ENCODE peak calls at places on chromosomes 5 and 9, in eight cellular contexts. Z is WTC11, D is HTR-8/SVneo, Y is OCI-LY7, O is T-helper 1 cell, G is cardiac muscle cell, K is NCI-H460, F is HCT116. P is an unnamed sample.

GRCh38 chr5:78569441-78569840 is 79.1 kb downstream of the LHFPL2 start:
- DNase-seq in Z (no peak), D (no peak), Y (no peak), O (no peak), G (peak; percentile 97), K (no peak), F (no peak), P (no peak)

GRCh38 chr9:69324549-69325401 is at the start of gene ENTREP1:
- DNase-seq in Z (peak; percentile 75), D (peak; percentile 29), Y (no peak), O (no peak), G (peak; percentile 86), K (peak; percentile 40), F (peak; percentile 24), P (peak; percentile 77)

GRCh38 chr9:121937248-121937647 is 155.9 kb downstream of the TTLL11 start:
- DNase-seq in Z (no peak), D (no peak), Y (peak; percentile 36), O (no peak), G (no peak), K (no peak), F (no peak), P (no peak)

GRCh38 chr9:20754556-20754955 is 70.5 kb downstream of the FOCAD start:
- DNase-seq in Z (no peak), D (no peak), Y (no peak), O (no peak), G (no peak), K (no peak), F (no peak), P (no peak)

GRCh38 chr5:101278011-101278687 is 375.1 kb upstream of the ST8SIA4 start:
- DNase-seq in Z (no peak), D (no peak), Y (no peak), O (no peak), G (no peak), K (no peak), F (no peak), P (peak; percentile 4)

GRCh38 chr5:85591311-85591710 is 1026.4 kb upstream of the COX7C start:
- DNase-seq in Z (no peak), D (no peak), Y (no peak), O (no peak), G (no peak), K (no peak), F (no peak), P (no peak)

GRCh38 chr5:159864885-159865622 is 51.2 kb upstream of the ADRA1B start:
- DNase-seq in Z (no peak), D (no peak), Y (no peak), O (no peak), G (no peak), K (no peak), F (no peak), P (no peak)

GRCh38 chr9:14056235-14056930 is 257.6 kb downstream of the NFIB start:
- DNase-seq in Z (no peak), D (no peak), Y (no peak), O (no peak), G (peak; percentile 15), K (no peak), F (no peak), P (no peak)

GRCh38 chr5:95916687-95917085 is 45.0 kb downstream of the ELL2 start:
- DNase-seq in Z (no peak), D (no peak), Y (no peak), O (no peak), G (no peak), K (no peak), F (no peak), P (no peak)

GRCh38 chr9:126750941-126751725 is 53.7 kb upstream of the ZBTB43 start:
- DNase-seq in Z (no peak), D (no peak), Y (no peak), O (no peak), G (no peak), K (no peak), F (no peak), P (no peak)

GRCh38 chr5:140220032-140220697 is 45.2 kb downstream of the CYSTM1 start:
- DNase-seq in Z (no peak), D (no peak), Y (no peak), O (no peak), G (no peak), K (no peak), F (no peak), P (no peak)

GRCh38 chr5:154118832-154119442 is 71.6 kb upstream of the GALNT10 start:
- DNase-seq in Z (no peak), D (peak; percentile 8), Y (peak; percentile 33), O (no peak), G (no peak), K (no peak), F (no peak), P (no peak)

GRCh38 chr9:4306066-4306787 is 6.4 kb upstream of the GLIS3 start:
- DNase-seq in Z (no peak), D (no peak), Y (no peak), O (no peak), G (no peak), K (no peak), F (no peak), P (no peak)

GRCh38 chr9:37455884-37456647 is 9.2 kb downstream of the ZBTB5 start:
- DNase-seq in Z (no peak), D (no peak), Y (no peak), O (no peak), G (no peak), K (no peak), F (no peak), P (no peak)

GRCh38 chr9:126702501-126703329 is 89.0 kb downstream of the LMX1B start:
- DNase-seq in Z (peak; percentile 84), D (no peak), Y (peak; percentile 13), O (no peak), G (peak; percentile 51), K (no peak), F (no peak), P (no peak)

GRCh38 chr5:82894754-82895153 is 182.4 kb downstream of the TMEM167A start:
- DNase-seq in Z (no peak), D (no peak), Y (no peak), O (no peak), G (peak; percentile 20), K (no peak), F (no peak), P (no peak)

GRCh38 chr5:72633649-72634048 is 126.4 kb upstream of the ZNF366 start:
- DNase-seq in Z (no peak), D (peak; percentile 21), Y (no peak), O (no peak), G (peak; percentile 29), K (no peak), F (no peak), P (no peak)

GRCh38 chr9:89022071-89022721 is 30.9 kb downstream of the S1PR3 start:
- DNase-seq in Z (no peak), D (no peak), Y (no peak), O (no peak), G (peak; percentile 42), K (no peak), F (no peak), P (no peak)

GRCh38 chr9:8014987-8015682 is 215.6 kb upstream of the DMAC1 start:
- DNase-seq in Z (no peak), D (no peak), Y (no peak), O (no peak), G (no peak), K (no peak), F (no peak), P (no peak)

GRCh38 chr5:40221796-40222195 is 457.9 kb upstream of the PTGER4 start:
- DNase-seq in Z (no peak), D (peak; percentile 56), Y (no peak), O (no peak), G (no peak), K (no peak), F (no peak), P (no peak)

GRCh38 chr9:118003240-118003639 is 299.0 kb downstream of the TLR4 start:
- DNase-seq in Z (no peak), D (no peak), Y (no peak), O (no peak), G (no peak), K (no peak), F (no peak), P (no peak)

GRCh38 chr5:167063788-167064187 is 1227.7 kb upstream of the WWC1 start:
- DNase-seq in Z (no peak), D (no peak), Y (no peak), O (no peak), G (no peak), K (no peak), F (no peak), P (no peak)

GRCh38 chr5:150644058-150644457 is 3.6 kb downstream of the SYNPO start:
- DNase-seq in Z (no peak), D (no peak), Y (no peak), O (no peak), G (no peak), K (no peak), F (no peak), P (no peak)

GRCh38 chr5:73448072-73448432 is 525 bp downstream of the FOXD1 start:
- DNase-seq in Z (peak; percentile 53), D (no peak), Y (peak; percentile 32), O (no peak), G (no peak), K (no peak), F (no peak), P (peak; percentile 45)

GRCh38 chr9:111630182-111631070 is 708 bp upstream of the DNAJC25 start:
- DNase-seq in Z (no peak), D (no peak), Y (no peak), O (no peak), G (no peak), K (no peak), F (no peak), P (no peak)

GRCh38 chr9:137229903-137230719 is 590 bp upstream of the SLC34A3 start:
- DNase-seq in Z (no peak), D (no peak), Y (no peak), O (no peak), G (no peak), K (no peak), F (no peak), P (no peak)

GRCh38 chr9:19510907-19511306 is 102.1 kb downstream of the ACER2 start:
- DNase-seq in Z (no peak), D (no peak), Y (no peak), O (no peak), G (no peak), K (no peak), F (no peak), P (no peak)

GRCh38 chr9:37971691-37972090 is 67.8 kb upstream of the SLC25A51 start:
- DNase-seq in Z (no peak), D (no peak), Y (no peak), O (no peak), G (no peak), K (no peak), F (no peak), P (no peak)

GRCh38 chr5:141878186-141878770 is at the start of gene PCDH1:
- DNase-seq in Z (peak; percentile 36), D (no peak), Y (no peak), O (no peak), G (peak; percentile 74), K (peak; percentile 29), F (no peak), P (peak; percentile 27)

GRCh38 chr5:143506881-143507552 is 103.5 kb upstream of the NR3C1 start:
- DNase-seq in Z (no peak), D (peak; percentile 62), Y (no peak), O (no peak), G (no peak), K (peak; percentile 48), F (no peak), P (peak; percentile 21)

GRCh38 chr9:6171667-6172066 is 43.9 kb upstream of the IL33 start:
- DNase-seq in Z (no peak), D (no peak), Y (no peak), O (no peak), G (no peak), K (no peak), F (no peak), P (no peak)

GRCh38 chr9:137304383-137305059 is 2.5 kb upstream of the NRARP start:
- DNase-seq in Z (no peak), D (no peak), Y (no peak), O (no peak), G (peak; percentile 40), K (no peak), F (no peak), P (no peak)

GRCh38 chr9:134361843-134362414 is 35.7 kb downstream of the RXRA start:
- DNase-seq in Z (no peak), D (no peak), Y (no peak), O (no peak), G (no peak), K (no peak), F (no peak), P (no peak)

GRCh38 chr9:114776683-114777399 is 29.0 kb downstream of the TNFSF15 start:
- DNase-seq in Z (no peak), D (no peak), Y (no peak), O (no peak), G (no peak), K (no peak), F (no peak), P (no peak)